ENCODE peak calls at places on chromosomes 11 and 22, in four cellular contexts. G, Q, A and X are unnamed samples.

GRCh38 chr11:105935791-105936190 is 86.2 kb downstream of the MSANTD4 start:
- DNase-seq in A (peak), G (no peak), Q (no peak), X (no peak)

GRCh38 chr22:33562484-33562883 is 357.8 kb downstream of the LARGE1 start:
- DNase-seq in G (no peak), A (no peak), Q (no peak), X (no peak)

GRCh38 chr11:58046231-58046630 is 15.5 kb downstream of the OR6Q1 start:
- DNase-seq in G (no peak), Q (no peak), A (no peak), X (no peak)

GRCh38 chr11:118892515-118892914 is 8.8 kb downstream of the CXCR5 start:
- DNase-seq in A (peak), G (no peak), Q (no peak), X (no peak)

GRCh38 chr11:117166491-117166890 is 12.1 kb upstream of the SIDT2 start:
- DNase-seq in G (no peak), Q (no peak), A (no peak), X (no peak)

GRCh38 chr11:66048525-66049313 is at the start of gene GAL3ST3:
- DNase-seq in Q (peak), A (no peak), G (peak), X (peak)

GRCh38 chr11:10301656-10302293 is 3.1 kb upstream of the ADM start:
- DNase-seq in G (no peak), Q (no peak), A (no peak), X (no peak)

GRCh38 chr22:46357186-46357500 is 21.6 kb downstream of the TRMU start:
- DNase-seq in A (no peak), Q (no peak), G (no peak), X (no peak)

GRCh38 chr11:111561801-111562325 is 21.3 kb downstream of the LAYN start:
- DNase-seq in G (no peak), A (peak), Q (no peak), X (no peak)

GRCh38 chr11:28536504-28537267 is 428.5 kb downstream of the METTL15 start:
- DNase-seq in Q (no peak), A (no peak), G (no peak), X (no peak)

GRCh38 chr11:68796779-68797178 is 44.9 kb downstream of the CPT1A start:
- DNase-seq in Q (no peak), A (no peak), G (no peak), X (no peak)

GRCh38 chr11:118005224-118006152 is 19.3 kb downstream of the IL10RA start:
- DNase-seq in Q (no peak), G (no peak), A (no peak), X (no peak)

GRCh38 chr11:31865606-31866300 is 54.6 kb upstream of the PAX6 start:
- DNase-seq in A (no peak), G (no peak), Q (no peak), X (no peak)

GRCh38 chr11:118212131-118212725 is 12.6 kb downstream of the JAML start:
- DNase-seq in G (no peak), A (no peak), Q (peak), X (peak)

GRCh38 chr11:4826425-4826824 is 5.3 kb downstream of the OR51F2 start:
- DNase-seq in G (no peak), A (no peak), Q (no peak), X (peak)

GRCh38 chr11:46117842-46118241 is 3.4 kb downstream of the PHF21A start:
- DNase-seq in G (no peak), Q (no peak), A (no peak), X (no peak)

GRCh38 chr11:26583550-26583949 is 11.5 kb upstream of the MUC15 start:
- DNase-seq in Q (no peak), G (no peak), A (peak), X (peak)

GRCh38 chr11:65501530-65502273 is 2.9 kb downstream of the MALAT1 start:
- DNase-seq in A (no peak), Q (no peak), G (no peak), X (peak)

GRCh38 chr11:13278620-13279486 is 1.3 kb downstream of the BMAL1 start:
- DNase-seq in G (no peak), Q (no peak), A (no peak), X (peak)

GRCh38 chr11:96021901-96022650 is 98.2 kb upstream of the MTMR2 start:
- DNase-seq in Q (no peak), G (no peak), A (no peak), X (no peak)

GRCh38 chr11:130037881-130038601 is 31.7 kb upstream of the APLP2 start:
- DNase-seq in G (peak), A (no peak), Q (peak), X (no peak)

GRCh38 chr11:28964811-28965210 is 856.6 kb downstream of the METTL15 start:
- DNase-seq in G (no peak), A (no peak), Q (no peak), X (no peak)

GRCh38 chr22:47298017-47298820 is 535.8 kb downstream of the TBC1D22A start:
- DNase-seq in Q (no peak), G (no peak), A (no peak), X (no peak)

GRCh38 chr11:126748097-126748756 is 252.3 kb downstream of the KIRREL3 start:
- DNase-seq in Q (no peak), A (no peak), G (no peak), X (no peak)

GRCh38 chr22:31917227-31917921 is 27.0 kb upstream of the YWHAH start:
- DNase-seq in A (no peak), Q (no peak), G (no peak), X (no peak)

GRCh38 chr11:75968021-75968685 is 153.1 kb downstream of the UVRAG start:
- DNase-seq in G (no peak), Q (no peak), A (no peak), X (no peak)

GRCh38 chr11:98101329-98101728 is 919.4 kb upstream of the CNTN5 start:
- DNase-seq in A (no peak), G (no peak), Q (no peak), X (no peak)

GRCh38 chr11:73566977-73567755 is 30.7 kb downstream of the FAM168A start:
- DNase-seq in Q (no peak), A (no peak), G (no peak), X (peak)

GRCh38 chr22:45764051-45764450 is 92.4 kb downstream of the ATXN10 start:
- DNase-seq in A (no peak), Q (no peak), G (no peak), X (no peak)

GRCh38 chr22:43088616-43088978 is 594 bp downstream of the TTLL1 start:
- DNase-seq in A (no peak), G (no peak), Q (no peak), X (no peak)

DNA sequence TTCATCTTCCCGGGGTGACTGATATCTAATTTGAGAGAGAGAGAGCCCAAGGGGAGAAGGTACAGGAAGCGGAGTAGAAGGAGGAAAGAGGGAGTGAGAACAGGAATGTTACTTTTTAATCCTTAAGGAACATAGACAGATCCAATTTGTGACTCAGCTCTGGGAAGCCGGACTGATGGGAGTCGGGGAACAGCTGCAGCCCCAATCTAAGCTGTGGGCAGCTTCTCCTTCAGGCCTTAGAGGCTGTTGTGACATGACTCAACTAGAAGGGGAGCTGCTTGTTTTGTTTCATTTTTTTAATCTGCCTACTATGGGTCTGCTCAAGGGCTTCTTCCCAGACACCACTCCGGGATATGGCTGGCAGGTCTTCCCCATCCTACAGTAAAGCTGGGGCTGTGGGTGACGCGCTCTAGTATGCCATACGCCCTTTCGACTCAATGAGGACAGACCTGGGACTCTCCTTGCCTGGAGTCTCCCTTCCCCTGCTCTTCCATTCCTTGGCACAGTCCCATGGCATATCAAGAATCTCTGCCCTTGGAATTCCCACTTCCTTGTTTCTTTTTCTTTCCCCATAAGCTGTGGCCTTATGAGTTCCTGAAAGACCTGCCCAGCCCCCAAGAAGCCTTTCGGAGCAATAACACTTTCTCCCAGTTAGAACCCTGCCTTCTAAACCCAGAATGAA is 103.3 kb upstream of the AKIP1 start:
- DNase-seq in A (no peak), Q (no peak), G (no peak), X (no peak)
- H3K4me2 ChIP-seq in A (no peak), Q (no peak), G (no peak), X (peak)

GRCh38 chr22:25929479-25929878 is 187.5 kb downstream of the MYO18B start:
- DNase-seq in A (no peak), G (no peak), Q (no peak), X (no peak)
- H3K27ac ChIP-seq in A (no peak), G (no peak), Q (no peak), X (no peak)

DNA sequence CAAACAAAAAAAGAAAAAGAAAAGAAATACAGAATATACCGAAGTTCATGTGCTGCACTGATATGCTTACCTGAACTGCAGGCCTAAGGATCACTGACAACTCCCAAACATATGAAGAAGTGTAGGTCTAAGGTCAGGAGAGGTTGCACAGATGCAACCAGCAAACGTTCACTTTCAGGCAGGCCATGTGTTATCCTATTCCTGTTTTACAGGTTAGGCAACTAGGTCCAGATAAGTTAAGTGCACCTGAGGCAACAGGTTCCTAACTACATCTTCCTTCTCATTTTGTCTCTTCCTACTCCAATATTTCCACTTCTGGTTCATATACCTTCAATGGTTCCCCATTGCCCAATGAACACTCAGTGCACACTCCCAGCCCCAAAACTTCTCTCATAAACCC is 15.1 kb downstream of the PI4KA start:
- DNase-seq in A (no peak), Q (no peak), G (no peak), X (no peak)
- H3K4me2 ChIP-seq in A (peak), Q (no peak), G (no peak), X (no peak)

GRCh38 chr11:43923327-43924111 is 18.9 kb upstream of the C11orf96 start:
- DNase-seq in A (no peak), Q (no peak), G (no peak), X (peak)

GRCh38 chr11:43921561-43922294 is 20.7 kb upstream of the C11orf96 start:
- DNase-seq in Q (no peak), A (no peak), G (no peak), X (no peak)

GRCh38 chr11:43920598-43921419 is 21.6 kb upstream of the C11orf96 start:
- DNase-seq in G (no peak), Q (no peak), A (peak), X (peak)

GRCh38 chr11:43922974-43923326 is 19.5 kb upstream of the C11orf96 start:
- DNase-seq in G (no peak), A (no peak), Q (no peak), X (no peak)

DNA sequence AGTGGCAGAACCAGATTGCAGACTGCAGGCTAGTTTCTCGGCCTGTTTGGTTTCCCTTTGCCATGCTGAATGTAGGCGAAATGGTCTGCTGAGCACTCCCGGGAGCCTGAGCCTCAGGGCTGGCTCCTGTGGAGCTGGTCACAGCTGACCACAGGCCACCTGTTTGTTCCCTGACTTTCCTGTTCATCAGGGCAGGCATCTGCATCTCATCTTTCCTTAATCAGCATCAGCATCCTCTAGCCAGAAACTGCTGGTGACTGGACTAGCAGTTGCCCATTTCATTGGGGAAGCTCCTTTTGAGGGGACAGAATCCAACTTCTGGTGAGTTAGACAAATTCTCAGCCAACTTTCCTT is 20.2 kb upstream of the C11orf96 start:
- DNase-seq in G (no peak), A (no peak), Q (no peak), X (no peak)
- H3K27ac ChIP-seq in G (no peak), A (no peak), Q (no peak), X (peak)

GRCh38 chr11:72069787-72070251 is 10.5 kb downstream of the NUMA1 start:
- DNase-seq in Q (peak), A (peak), G (no peak), X (peak)
- H3K4me2 ChIP-seq in Q (no peak), A (peak), G (no peak), X (peak)